ENCODE peak calls at places on chromosomes 13 and 19, in nine cellular contexts. Z is T-helper 1 cell; U is activated T-cell treated with anti-CD3 and anti-CD28 coated beads for 48 hours; K is activated effector memory CD4-positive, alpha-beta T cell treated with anti-CD3 and anti-CD28 coated beads, Interleukin-2, amount 50 U/mL, for 16 hours; D is GDM1; O is GM23338; L is A172; E is neural progenitor cell; C is tibial nerve. W is an unnamed sample.

GRCh38 chr19:32638625-32639024 is 36.4 kb downstream of the ANKRD27 start:
- DNase-seq in Z (no peak), U (no peak), K (no peak), D (no peak), O (no peak), L (no peak), E (no peak), C (no peak), W (no peak)

GRCh38 chr13:71875823-71876222 is 8.8 kb upstream of the DACH1 start:
- DNase-seq in Z (no peak), U (no peak), K (no peak), D (no peak), O (no peak), L (no peak), E (no peak), C (no peak), W (no peak)

GRCh38 chr13:27432612-27433210 is 8.3 kb downstream of the GTF3A start:
- DNase-seq in Z (no peak), U (no peak), K (no peak), D (no peak), O (no peak), L (no peak), E (no peak), C (no peak), W (no peak)

GRCh38 chr13:29362849-29363604 is 232.5 kb downstream of the SLC7A1 start:
- DNase-seq in Z (no peak), U (peak; percentile 6), K (peak; percentile 69), D (peak; percentile 19), O (peak; percentile 89), L (peak; percentile 56), E (peak; percentile 78), C (no peak), W (peak; percentile 58)

GRCh38 chr19:4744451-4745170 is 21.0 kb upstream of the DPP9 start:
- DNase-seq in Z (no peak), U (no peak), K (no peak), D (peak; percentile 4), O (no peak), L (peak; percentile 89), E (no peak), C (no peak), W (no peak)

GRCh38 chr19:50368649-50369570 is 3.5 kb upstream of the NAPSA start:
- DNase-seq in Z (peak; percentile 48), U (peak; percentile 71), K (peak; percentile 93), D (peak; percentile 31), O (peak; percentile 93), L (peak; percentile 76), E (peak; percentile 88), C (peak; percentile 77), W (peak; percentile 97)

GRCh38 chr19:277581-278165 is 13.5 kb downstream of the PLPP2 start:
- DNase-seq in Z (no peak), U (no peak), K (no peak), D (no peak), O (peak; percentile 84), L (no peak), E (peak; percentile 89), C (no peak), W (peak; percentile 82)

GRCh38 chr13:79659161-79659560 is 178.2 kb downstream of the NDFIP2 start:
- DNase-seq in Z (no peak), U (no peak), K (no peak), D (no peak), O (peak; percentile 10), L (no peak), E (peak; percentile 73), C (no peak), W (peak; percentile 79)